ENCODE peak calls at places on chromosome X, in nine cellular contexts. L is H1, I is A549, M is tibial nerve, A is SK-N-SH, C is stomach, K is ovary, X is esophagus muscularis mucosa, Y is sigmoid colon. T is an unnamed sample.

GRCh38 chrX:43750248-43750676 is 94.2 kb downstream of the MAOA start:
- DNase-seq in L (peak), I (peak), M (peak), A (peak), C (peak), K (peak), X (no peak), Y (peak), T (peak)

GRCh38 chrX:128464091-128464490 is 411.9 kb upstream of the ACTRT1 start:
- DNase-seq in L (no peak), I (peak), M (no peak), A (no peak), C (no peak), K (no peak), X (no peak), Y (no peak), T (no peak)

GRCh38 chrX:41394293-41394692 is 52.9 kb upstream of the NYX start:
- DNase-seq in L (no peak), I (no peak), M (no peak), A (no peak), C (no peak), K (no peak), X (no peak), Y (peak), T (no peak)

GRCh38 chrX:37872303-37872655 is 24.9 kb upstream of the DYNLT3 start:
- DNase-seq in L (no peak), I (no peak), M (no peak), A (no peak), C (no peak), K (no peak), X (no peak), Y (no peak), T (no peak)

GRCh38 chrX:44432641-44433040 is 89.2 kb upstream of the EFHC2 start:
- DNase-seq in L (no peak), I (no peak), M (no peak), A (no peak), C (no peak), K (no peak), X (no peak), Y (no peak), T (no peak)

GRCh38 chrX:149510386-149510785 is 5.3 kb upstream of the IDS start:
- DNase-seq in L (no peak), I (no peak), M (no peak), A (no peak), C (no peak), K (no peak), X (no peak), Y (no peak), T (no peak)

GRCh38 chrX:50635162-50635561 is 164.5 kb upstream of the DGKK start:
- DNase-seq in L (no peak), I (no peak), M (no peak), A (no peak), C (no peak), K (no peak), X (no peak), Y (no peak), T (no peak)

GRCh38 chrX:72029473-72030411 is 102.0 kb downstream of the RTL5 start:
- DNase-seq in L (peak), I (peak), M (no peak), A (peak), C (no peak), K (no peak), X (no peak), Y (peak), T (no peak)

GRCh38 chrX:71625471-71625870 is 7.2 kb upstream of the CXCR3 start:
- DNase-seq in L (no peak), I (no peak), M (no peak), A (no peak), C (no peak), K (no peak), X (no peak), Y (no peak), T (no peak)

GRCh38 chrX:4932790-4933189 is 1219.3 kb upstream of the PRKX start:
- DNase-seq in L (no peak), I (no peak), M (no peak), A (no peak), C (no peak), K (no peak), X (no peak), Y (no peak), T (no peak)

GRCh38 chrX:95675011-95675410 is 1009.6 kb upstream of the DIAPH2 start:
- DNase-seq in L (no peak), I (no peak), M (no peak), A (no peak), C (no peak), K (no peak), X (no peak), Y (no peak), T (no peak)

GRCh38 chrX:79366888-79367749 is at the start of gene ITM2A:
- DNase-seq in L (peak), I (no peak), M (peak), A (peak), C (peak), K (peak), X (no peak), Y (peak), T (peak)

GRCh38 chrX:79364306-79364705 is 2.8 kb downstream of the ITM2A start:
- DNase-seq in L (no peak), I (no peak), M (no peak), A (no peak), C (no peak), K (no peak), X (no peak), Y (no peak), T (no peak)

GRCh38 chrX:79365591-79365990 is 1.5 kb downstream of the ITM2A start:
- DNase-seq in L (no peak), I (no peak), M (no peak), A (no peak), C (no peak), K (no peak), X (no peak), Y (no peak), T (no peak)

GRCh38 chrX:79366556-79366887 is 612 bp downstream of the ITM2A start:
- DNase-seq in L (no peak), I (no peak), M (no peak), A (peak), C (no peak), K (no peak), X (no peak), Y (no peak), T (no peak)

DNA sequence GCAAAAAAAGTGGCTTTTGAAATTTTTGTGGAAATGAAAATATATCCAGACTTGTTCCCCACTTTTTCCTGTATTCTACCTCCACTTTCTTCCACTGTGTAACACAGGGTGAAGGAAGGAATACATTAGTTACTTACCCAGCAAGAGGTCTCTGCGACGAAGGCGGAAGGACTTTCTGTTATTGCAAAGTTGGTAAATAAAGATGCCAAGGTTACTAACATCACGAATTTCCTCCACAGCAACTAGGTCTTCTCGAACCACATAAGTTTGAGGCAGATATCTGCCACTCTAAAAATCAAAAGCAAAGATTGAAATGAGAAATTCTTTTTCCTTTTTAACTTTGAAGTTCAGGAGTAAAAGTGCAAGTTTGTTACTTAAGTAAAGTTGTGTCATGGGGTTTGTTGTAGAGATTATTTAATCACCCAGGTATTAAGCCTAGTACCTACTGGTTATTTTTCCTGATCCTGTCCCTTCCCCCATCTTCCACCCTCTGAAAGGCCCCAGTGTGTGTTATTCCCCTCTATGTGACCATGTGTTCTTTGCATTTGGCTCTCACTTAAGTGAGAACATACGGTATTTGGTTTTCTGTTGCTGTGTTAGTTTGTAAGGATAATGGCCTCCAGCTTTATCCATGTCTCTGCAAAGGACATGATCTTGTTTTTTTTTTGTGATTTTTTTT is 5.8 kb downstream of the ITM2A start:
- DNase-seq in L (no peak), I (no peak), M (no peak), A (no peak), C (no peak), K (no peak), X (no peak), Y (no peak), T (no peak)
- TF ChIP-seq EP300 in L (no peak), I (no peak), M (no peak), A (no peak), C (no peak), K (no peak), X (no peak), Y (no peak), T (no peak)

GRCh38 chrX:52979568-52979967 is 21.2 kb upstream of the FAM156A start:
- DNase-seq in L (no peak), I (no peak), M (no peak), A (no peak), C (no peak), K (no peak), X (no peak), Y (peak), T (no peak)

GRCh38 chrX:52988985-52989917 is 30.9 kb upstream of the FAM156A start:
- DNase-seq in L (no peak), I (no peak), M (no peak), A (no peak), C (no peak), K (no peak), X (no peak), Y (peak), T (no peak)

GRCh38 chrX:52979993-52980392 is 21.7 kb upstream of the FAM156A start:
- DNase-seq in L (no peak), I (no peak), M (no peak), A (no peak), C (no peak), K (no peak), X (no peak), Y (peak), T (no peak)

DNA sequence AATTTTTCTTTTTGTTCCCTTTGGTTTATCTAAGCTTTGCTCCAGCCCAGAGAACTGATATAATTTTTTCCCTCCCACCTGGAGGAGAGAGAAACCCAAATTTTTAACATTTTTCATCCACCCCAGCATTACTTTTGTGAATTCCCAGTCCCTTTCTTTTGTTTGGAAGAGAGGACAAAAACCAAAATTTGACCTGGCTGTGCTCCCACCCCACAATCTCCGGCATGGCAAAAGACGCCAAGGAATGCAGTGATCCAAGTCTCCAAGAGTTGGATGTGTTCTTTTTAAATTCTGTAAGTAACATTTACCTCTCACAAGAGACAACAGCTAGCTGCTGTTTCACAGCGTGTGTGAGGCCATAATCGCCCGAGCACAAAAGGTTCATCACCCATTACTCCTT is 25.2 kb upstream of the FAM156A start:
- DNase-seq in L (no peak), I (no peak), M (no peak), A (no peak), C (no peak), K (no peak), X (no peak), Y (peak), T (no peak)
- H3K27ac ChIP-seq in L (no peak), I (no peak), M (peak), A (no peak), C (no peak), K (peak), X (peak), Y (peak), T (peak)

GRCh38 chrX:150841466-150842197 is 56.8 kb downstream of the CD99L2 start:
- DNase-seq in L (no peak), I (no peak), M (no peak), A (no peak), C (no peak), K (no peak), X (no peak), Y (no peak), T (no peak)
- TF ChIP-seq EP300 in L (no peak), I (no peak), M (no peak), A (no peak), C (no peak), K (no peak), X (no peak), Y (no peak), T (no peak)

DNA sequence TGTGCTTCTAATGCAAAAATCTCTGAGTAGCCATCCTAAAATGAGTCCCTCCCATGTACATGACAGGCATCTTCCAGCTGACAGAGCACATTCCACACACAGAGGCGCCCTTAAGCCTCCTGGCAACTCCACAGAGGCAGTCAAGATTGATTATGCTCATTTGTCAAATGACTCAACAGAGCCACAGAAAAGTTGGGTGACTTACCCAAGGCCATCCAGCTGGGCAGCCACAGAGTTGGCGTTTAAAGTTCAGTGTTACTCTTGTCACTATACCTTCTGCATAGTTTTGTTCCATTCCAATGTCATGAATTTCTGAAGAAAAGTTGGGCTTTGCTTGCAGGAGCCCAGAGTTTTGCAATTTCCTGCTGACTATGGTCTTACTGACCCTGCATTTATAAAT is 394.6 kb upstream of the FGF13 start:
- DNase-seq in L (no peak), I (no peak), M (no peak), A (no peak), C (no peak), K (no peak), X (no peak), Y (no peak), T (no peak)
- H3K27ac ChIP-seq in L (no peak), I (no peak), M (no peak), A (no peak), C (no peak), K (no peak), X (no peak), Y (no peak), T (no peak)

T was measured in transverse colon.